ENCODE peak calls at places on chromosomes 6 and 20, in four cellular contexts. V, B, H and R are unnamed samples. For H3K9me3, the result is how much of the 10 kb centered on the place peaks cover.

GRCh38 chr20:32914031-32914430 is 55.3 kb downstream of the EFCAB8 start:
- DNase-seq in B (no peak), V (no peak), H (no peak), R (peak)

GRCh38 chr20:6920991-6921613 is 153.6 kb downstream of the BMP2 start:
- DNase-seq in V (no peak), B (no peak), H (no peak), R (no peak)

GRCh38 chr6:138572200-138572875 is 73.0 kb upstream of the NHSL1 start:
- DNase-seq in H (peak), B (peak), V (peak), R (no peak)

GRCh38 chr20:46894971-46895905 is 595 bp downstream of the EYA2 start:
- DNase-seq in V (no peak), H (peak), B (no peak), R (no peak)

GRCh38 chr20:36493801-36494114 is 47.6 kb upstream of the MYL9 start:
- DNase-seq in V (peak), B (peak), H (peak), R (no peak)

GRCh38 chr20:62776692-62777527 is 19.4 kb upstream of the MRGBP start:
- DNase-seq in H (no peak), V (no peak), B (peak), R (peak)

GRCh38 chr6:151822252-151823111 is 15.0 kb downstream of the ESR1 start:
- DNase-seq in B (no peak), V (no peak), H (no peak), R (no peak)

GRCh38 chr6:169424821-169425240 is 171.2 kb upstream of the THBS2 start:
- DNase-seq in V (no peak), B (no peak), H (no peak), R (no peak)

GRCh38 chr6:3654436-3654835 is 97.1 kb downstream of the PXDC1 start:
- DNase-seq in B (no peak), H (no peak), V (no peak), R (no peak)

GRCh38 chr6:19851273-19852089 is 14.3 kb downstream of the ID4 start:
- DNase-seq in V (peak), B (no peak), H (peak), R (no peak)

GRCh38 chr6:128508588-128509296 is 11.7 kb downstream of the PTPRK start:
- DNase-seq in H (no peak), B (no peak), V (no peak), R (no peak)

GRCh38 chr6:36873612-36874011 is 991 bp downstream of the PPIL1 start:
- DNase-seq in H (no peak), V (no peak), B (no peak), R (no peak)

GRCh38 chr20:31758521-31758920 is 19.4 kb downstream of the TPX2 start:
- DNase-seq in B (no peak), H (no peak), V (no peak), R (no peak)

GRCh38 chr6:159729598-159729997 is 2.3 kb downstream of the WTAP start:
- DNase-seq in H (peak), B (no peak), V (no peak), R (no peak)

GRCh38 chr6:45741437-45742166 is 274.1 kb downstream of the CLIC5 start:
- DNase-seq in H (no peak), B (no peak), V (no peak), R (no peak)

GRCh38 chr6:7433211-7433610 is 43.6 kb downstream of the RIOK1 start:
- DNase-seq in B (no peak), V (no peak), H (no peak), R (no peak)

GRCh38 chr20:20711413-20711812 is 1.0 kb downstream of the RALGAPA2 start:
- DNase-seq in B (peak), V (no peak), H (no peak), R (peak)

GRCh38 chr20:40470313-40471260 is 218.4 kb downstream of the MAFB start:
- DNase-seq in V (no peak), B (no peak), H (no peak), R (no peak)

GRCh38 chr20:47150403-47151152 is 205.9 kb downstream of the ZMYND8 start:
- DNase-seq in V (peak), B (peak), H (peak), R (no peak)

GRCh38 chr20:62267543-62267942 is 29.2 kb downstream of the OSBPL2 start:
- DNase-seq in B (no peak), V (no peak), H (no peak), R (no peak)

DNA sequence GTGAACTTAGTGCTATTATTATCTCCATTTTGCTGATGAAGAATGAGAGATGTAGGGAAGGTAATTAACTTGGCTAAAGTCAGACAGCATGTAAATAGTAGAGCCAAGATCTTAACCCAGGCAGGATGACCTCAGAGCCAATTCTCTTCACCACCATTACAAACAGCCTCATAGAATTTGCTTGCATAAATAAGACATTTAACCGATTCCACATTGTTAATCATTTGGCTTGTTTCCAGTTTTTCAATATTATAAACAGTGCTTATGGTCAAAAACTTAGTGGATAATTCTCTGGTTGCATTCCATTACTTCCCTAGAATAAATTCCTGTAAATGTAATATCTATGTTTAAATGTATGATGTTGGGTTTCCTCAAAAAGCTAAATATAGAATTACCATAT is 19.2 kb upstream of the PRDM1 start:
- DNase-seq in V (no peak), H (no peak), B (no peak), R (no peak)
- TF ChIP-seq CTCF in V (no peak), H (no peak), B (no peak), R (no peak)

GRCh38 chr6:168039849-168040248 is 39.2 kb downstream of the FRMD1 start:
- DNase-seq in B (no peak), H (no peak), V (peak), R (no peak)

GRCh38 chr6:168037856-168038255 is 40.4 kb downstream of the KIF25 start:
- DNase-seq in H (no peak), V (no peak), B (no peak), R (no peak)

GRCh38 chr6:168040856-168041496 is 38.0 kb downstream of the FRMD1 start:
- DNase-seq in V (peak), B (peak), H (no peak), R (no peak)

GRCh38 chr6:168038576-168039140 is 40.4 kb downstream of the FRMD1 start:
- DNase-seq in H (no peak), B (no peak), V (peak), R (no peak)

DNA sequence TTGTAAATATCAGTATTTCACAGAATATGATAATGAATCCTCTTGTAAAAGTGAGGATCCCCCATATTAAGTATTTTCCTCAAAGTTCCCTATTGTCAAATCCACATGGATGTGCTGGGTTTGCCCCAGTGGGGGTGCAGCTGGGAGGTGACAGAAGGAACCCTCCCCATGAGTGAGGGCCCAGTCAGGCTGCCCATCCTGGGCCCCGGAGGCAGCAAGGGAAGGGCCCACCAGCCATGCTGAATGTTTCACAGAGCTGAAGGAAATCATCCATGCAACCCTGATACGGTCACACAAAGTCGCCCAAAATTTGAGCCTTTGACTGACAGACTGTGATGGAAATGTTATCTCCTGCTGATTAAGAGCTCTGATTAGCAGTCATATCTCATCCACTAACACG is 39.7 kb downstream of the FRMD1 start:
- DNase-seq in B (no peak), V (no peak), H (no peak), R (no peak)
- H3K9me3 ChIP-seq in B (under half), V (under half), H (under half), R (under half)

GRCh38 chr6:32089082-32089828 is 19.9 kb downstream of the TNXB start:
- DNase-seq in V (no peak), B (no peak), H (no peak), R (no peak)

GRCh38 chr6:32095338-32096086 is 13.6 kb downstream of the TNXB start:
- DNase-seq in H (no peak), B (no peak), V (no peak), R (no peak)

GRCh38 chr6:32096087-32096393 is 13.1 kb downstream of the TNXB start:
- DNase-seq in H (no peak), V (no peak), B (no peak), R (no peak)

GRCh38 chr6:32096394-32097258 is 12.5 kb downstream of the TNXB start:
- DNase-seq in V (no peak), H (no peak), B (no peak), R (no peak)

DNA sequence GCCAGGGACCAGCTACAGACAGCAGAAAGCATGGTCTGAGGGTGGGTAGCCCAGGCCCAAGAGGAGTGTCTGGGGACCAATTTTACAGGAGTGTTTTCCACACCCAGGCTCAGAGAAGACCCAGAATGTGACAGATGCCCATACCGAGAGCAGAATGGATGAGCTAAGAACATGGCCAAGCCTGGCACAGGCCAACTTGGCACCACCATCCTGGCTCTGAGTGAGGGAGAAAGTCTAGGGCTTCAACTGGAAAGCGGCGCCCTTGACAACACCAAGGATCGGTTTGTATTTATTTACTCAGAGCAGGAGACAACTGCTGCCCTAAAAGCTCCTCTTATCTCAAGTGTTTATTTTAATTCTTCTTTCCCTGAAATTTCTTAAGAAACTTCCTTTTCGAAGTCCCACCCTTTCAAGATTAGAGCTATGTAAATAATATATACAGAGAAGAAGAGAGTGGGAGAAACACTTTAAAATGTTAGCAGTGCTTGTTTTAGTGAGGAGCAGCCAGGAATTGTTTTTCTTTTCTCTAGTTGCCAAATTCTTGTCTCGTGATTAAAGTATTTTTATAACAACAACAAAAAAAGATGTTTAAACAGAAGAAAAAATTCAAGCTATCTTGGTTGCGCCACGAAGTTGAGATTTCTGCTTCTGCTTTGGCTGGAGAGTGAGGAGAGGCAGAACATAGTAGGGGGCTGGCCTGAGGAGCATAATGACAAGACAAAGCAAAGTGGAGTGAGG is 16.2 kb downstream of the TNXB start:
- DNase-seq in V (peak), H (no peak), B (no peak), R (no peak)
- H3K27ac ChIP-seq in V (peak), H (no peak), B (no peak), R (no peak)

GRCh38 chr20:12660918-12661317 is 347.9 kb upstream of the SPTLC3 start:
- DNase-seq in B (no peak), V (peak), H (peak), R (no peak)
- TF ChIP-seq CTCF in B (no peak), V (no peak), H (peak), R (no peak)

GRCh38 chr20:49279677-49280462 is 2.0 kb upstream of the ZNFX1 start:
- DNase-seq in H (no peak), V (no peak), B (no peak), R (no peak)

GRCh38 chr20:49281059-49281912 is 3.4 kb upstream of the ZNFX1 start:
- DNase-seq in V (no peak), H (peak), B (no peak), R (no peak)

GRCh38 chr20:49281913-49282467 is 4.1 kb upstream of the ZNFX1 start:
- DNase-seq in H (no peak), B (no peak), V (no peak), R (no peak)

GRCh38 chr20:49278817-49279676 is 1.2 kb upstream of the ZNFX1 start:
- DNase-seq in B (no peak), H (peak), V (no peak), R (peak)

DNA sequence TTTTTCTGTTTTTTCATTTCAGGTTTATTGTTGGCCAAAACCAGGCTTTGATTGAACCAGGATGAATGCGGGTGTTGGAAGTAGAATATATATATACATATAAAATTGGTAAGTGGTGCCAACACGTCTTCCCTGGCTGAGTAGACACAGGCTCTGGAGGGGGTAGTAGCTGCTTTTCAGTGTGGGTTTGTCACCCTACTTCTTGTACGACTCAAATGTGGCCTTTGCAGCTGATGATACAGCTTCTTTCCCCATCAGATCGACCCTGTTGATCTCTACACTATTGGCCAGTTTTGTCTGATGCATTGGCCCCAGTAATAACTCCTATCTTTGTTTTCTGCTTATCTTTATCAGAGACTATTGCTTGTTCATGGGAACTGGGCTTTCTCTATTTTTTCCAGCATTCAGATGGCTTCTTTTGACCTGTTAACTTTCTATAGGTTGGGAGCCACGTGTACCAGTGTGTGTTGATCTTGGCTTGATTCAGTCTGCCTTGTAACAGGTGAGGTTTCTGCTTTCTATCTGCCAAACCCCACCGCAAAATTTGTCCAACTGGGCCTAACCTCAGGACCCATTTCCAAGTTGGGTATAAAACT is 2.7 kb upstream of the ZNFX1 start:
- DNase-seq in B (no peak), V (no peak), H (no peak), R (no peak)
- H3K9me3 ChIP-seq in B (under half), V (under half), H (under half), R (half or more)